ENCODE peak calls at places on chromosomes 11 and 22, in five cellular contexts. S is upper lobe of right lung; K is CD8-positive, alpha-beta T cell; P is PC-9; B is HL-60. A is an unnamed sample.
A peak's percentile ranks its signal among the peaks of the same experiment; 100 is the strongest.

GRCh38 chr11:131938321-131938751 is 567.9 kb downstream of the NTM start:
- DNase-seq in S (peak; percentile 72), K (no peak), B (no peak), P (no peak), A (no peak)

GRCh38 chr22:18147791-18148507 is 2.0 kb upstream of the USP18 start:
- DNase-seq in K (no peak), P (no peak), B (no peak), S (peak; percentile 52), A (no peak)

GRCh38 chr11:60946601-60947265 is 5.2 kb downstream of the SLC15A3 start:
- DNase-seq in S (no peak), K (no peak), B (no peak), P (no peak), A (no peak)

GRCh38 chr11:118917488-118918127 is 8.1 kb downstream of the BCL9L start:
- DNase-seq in B (peak; percentile 83), K (peak; percentile 56), S (no peak), P (peak; percentile 57), A (peak; percentile 84)

GRCh38 chr11:86052697-86053641 is 15.9 kb downstream of the PICALM start:
- DNase-seq in S (no peak), B (no peak), K (no peak), P (no peak), A (no peak)

GRCh38 chr22:35921777-35922176 is 106.8 kb downstream of the RBFOX2 start:
- DNase-seq in S (no peak), P (peak; percentile 77), B (no peak), K (peak; percentile 25), A (peak; percentile 78)

GRCh38 chr22:46432164-46433068 is 96.9 kb downstream of the TRMU start:
- DNase-seq in P (no peak), K (peak; percentile 43), B (peak; percentile 5), S (no peak), A (no peak)

GRCh38 chr11:131838016-131838415 is 467.6 kb downstream of the NTM start:
- DNase-seq in S (no peak), K (no peak), P (no peak), B (no peak), A (no peak)

GRCh38 chr22:42717197-42717967 is 3.3 kb downstream of the A4GALT start:
- DNase-seq in P (peak; percentile 25), K (no peak), B (no peak), S (no peak), A (no peak)

GRCh38 chr11:36431429-36432092 is 78.5 kb downstream of the TRAF6 start:
- DNase-seq in B (no peak), K (no peak), S (no peak), P (peak; percentile 69), A (peak; percentile 88)

GRCh38 chr11:114307524-114308203 is 11.5 kb downstream of the NNMT start:
- DNase-seq in P (no peak), B (no peak), K (no peak), S (peak; percentile 81), A (peak; percentile 94)

GRCh38 chr22:42116848-42117424 is 13.7 kb downstream of the CYP2D6 start:
- DNase-seq in S (peak; percentile 79), P (no peak), K (no peak), B (no peak), A (no peak)

GRCh38 chr22:36053242-36054147 is 24.9 kb upstream of the RBFOX2 start:
- DNase-seq in B (no peak), K (no peak), P (no peak), S (no peak), A (no peak)

GRCh38 chr11:71489311-71490043 is 36.5 kb downstream of the NADSYN1 start:
- DNase-seq in P (no peak), K (no peak), B (no peak), S (no peak), A (no peak)

GRCh38 chr11:77102246-77103210 is at the start of gene OMP:
- DNase-seq in S (peak; percentile 60), B (no peak), K (no peak), P (no peak), A (no peak)

GRCh38 chr22:42500164-42500835 is 19.3 kb downstream of the RRP7A start:
- DNase-seq in S (peak; percentile 93), K (peak; percentile 76), B (peak; percentile 41), P (peak; percentile 84), A (no peak)

GRCh38 chr22:30555282-30556210 is 9.0 kb upstream of the SEC14L6 start:
- DNase-seq in K (no peak), P (no peak), S (no peak), B (no peak), A (no peak)

GRCh38 chr11:34044664-34045485 is 6.7 kb upstream of the CAPRIN1 start:
- DNase-seq in B (no peak), S (peak; percentile 69), K (no peak), P (peak; percentile 86), A (peak; percentile 77)
- H3K4me3 ChIP-seq in B (no peak overlapping the region), S (no peak overlapping the region), K (no peak overlapping the region), P (peak overlapping the region; percentile 49), A (peak overlapping the region; percentile 26)

DNA sequence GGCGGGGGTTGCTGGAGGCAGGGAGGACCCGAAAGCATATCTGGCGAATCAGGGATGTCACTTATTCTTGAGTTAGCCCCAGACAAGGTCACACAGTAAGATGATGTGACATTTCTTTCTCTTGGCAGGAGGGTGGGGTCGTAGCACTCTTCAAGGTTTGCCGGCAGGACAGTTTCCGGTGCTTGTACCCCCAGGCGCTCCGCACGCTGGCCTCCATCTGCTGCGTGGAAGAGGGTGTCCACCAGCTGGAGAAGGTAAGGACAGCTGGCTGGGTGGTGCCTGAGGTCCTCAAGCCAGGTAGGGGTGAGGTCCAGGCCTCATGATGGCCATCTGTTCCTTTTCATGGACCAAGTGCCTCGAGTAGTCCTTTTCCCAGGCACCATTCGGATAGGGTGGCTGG is 86.0 kb downstream of the INSC start:
- DNase-seq in K (no peak), B (no peak), S (no peak), P (no peak), A (no peak)
- TF ChIP-seq CTCF in K (no peak), B (no peak), S (no peak), P (no peak), A (no peak)

GRCh38 chr11:67269401-67270255 is 3.4 kb downstream of the GRK2 start:
- DNase-seq in K (no peak), P (no peak), B (peak; percentile 73), S (peak; percentile 61), A (no peak)
- H3K4me3 ChIP-seq in K (peak overlapping the region; percentile 85), P (no peak overlapping the region), B (peak overlapping the region; percentile 67), S (peak overlapping the region; percentile 93), A (no peak overlapping the region)

DNA sequence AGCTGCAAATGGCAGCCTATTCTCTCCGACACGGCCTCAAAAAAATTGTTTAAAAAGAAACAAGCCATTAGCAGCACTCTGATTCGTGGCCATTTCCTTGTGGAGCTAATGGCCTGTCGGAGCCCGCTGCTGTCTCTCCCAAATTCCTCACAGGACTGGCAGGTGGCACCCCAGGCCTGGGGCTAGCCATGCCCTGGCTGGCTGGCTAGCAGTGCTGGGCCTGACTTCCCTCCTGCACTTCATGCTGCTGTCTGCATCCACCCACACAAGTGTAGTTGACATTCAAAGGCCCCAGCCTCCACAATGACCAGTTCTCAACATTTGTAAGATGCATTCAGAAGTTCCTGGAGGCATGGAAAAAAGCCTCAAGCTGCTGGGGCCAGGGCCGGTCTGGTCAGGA is 61.5 kb downstream of the SMCO4 start:
- DNase-seq in P (no peak), K (no peak), B (no peak), S (no peak), A (no peak)
- TF ChIP-seq CTCF in P (no peak), K (no peak), B (no peak), S (no peak), A (no peak)

DNA sequence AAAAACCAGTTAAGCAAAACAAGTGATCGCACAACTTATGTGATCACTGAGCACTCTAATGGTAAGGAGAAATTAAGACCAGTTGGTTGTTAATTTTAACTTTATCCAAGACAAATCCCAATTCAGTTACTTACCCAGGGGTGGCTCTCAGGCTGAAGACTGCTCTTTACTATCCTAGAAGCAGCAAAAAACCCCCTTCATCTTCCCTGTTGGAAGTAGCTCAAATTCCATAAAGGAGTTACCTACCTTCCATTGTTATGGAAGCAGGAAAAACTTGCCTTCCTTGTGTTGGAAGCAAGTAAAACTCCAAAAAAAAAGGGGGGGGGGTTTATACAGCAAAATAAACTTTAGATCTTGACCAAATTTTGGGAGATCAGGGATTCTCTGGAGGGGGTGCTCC is 5.2 kb upstream of the MRPL16 start:
- DNase-seq in B (no peak), S (no peak), K (no peak), P (no peak), A (no peak)
- H3K4me3 ChIP-seq in B (no peak overlapping the region), S (no peak overlapping the region), K (no peak overlapping the region), P (no peak overlapping the region), A (no peak overlapping the region)

GRCh38 chr11:29527391-29527936 is 489.4 kb downstream of the KCNA4 start:
- DNase-seq in P (peak; percentile 22), S (no peak), K (no peak), B (peak; percentile 98), A (peak; percentile 3)
- TF ChIP-seq CTCF in P (peak; percentile 64), S (peak; percentile 38), K (no peak), B (peak; percentile 81), A (peak; percentile 25)

GRCh38 chr22:37187891-37188761 is at the start of gene C1QTNF6:
- DNase-seq in S (peak; percentile 64), K (no peak), P (peak; percentile 58), B (no peak), A (no peak)

GRCh38 chr22:37186997-37187522 is 987 bp downstream of the C1QTNF6 start:
- DNase-seq in P (peak; percentile 24), K (no peak), S (no peak), B (no peak), A (no peak)

GRCh38 chr22:37187552-37187890 is 526 bp downstream of the C1QTNF6 start:
- DNase-seq in S (no peak), K (no peak), P (no peak), B (no peak), A (no peak)

GRCh38 chr22:37190262-37190780 is 2.3 kb upstream of the C1QTNF6 start:
- DNase-seq in K (no peak), P (peak; percentile 58), B (no peak), S (no peak), A (no peak)

DNA sequence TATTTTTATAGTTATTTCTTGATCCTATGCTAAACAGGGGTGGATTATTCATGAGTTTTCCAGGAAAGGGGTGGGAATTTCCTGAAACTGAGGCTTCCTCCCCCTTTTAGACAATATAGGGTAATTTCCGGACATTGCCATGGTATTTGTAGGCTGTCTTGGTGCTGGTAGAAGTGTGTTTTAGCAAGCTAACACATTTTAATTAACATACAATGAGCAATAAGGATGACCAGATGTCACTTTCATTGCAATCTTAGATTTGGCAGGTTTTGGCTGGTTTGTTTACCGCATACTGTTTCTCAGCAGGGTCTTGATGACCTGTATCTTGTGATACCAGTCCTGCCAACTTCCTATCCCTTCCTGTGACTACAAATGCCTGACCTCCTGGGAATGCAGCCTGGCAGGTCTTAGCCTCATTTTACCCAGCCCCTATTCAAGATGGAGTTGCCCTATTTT is 992 bp upstream of the C1QTNF6 start:
- DNase-seq in P (peak; percentile 79), K (no peak), B (no peak), S (no peak), A (no peak)
- H3K4me3 ChIP-seq in P (peak overlapping the region; percentile 65), K (no peak overlapping the region), B (no peak overlapping the region), S (no peak overlapping the region), A (no peak overlapping the region)

GRCh38 chr22:39649500-39650089 is 79.0 kb downstream of the CACNA1I start:
- DNase-seq in B (no peak), K (no peak), S (no peak), P (no peak), A (no peak)
- TF ChIP-seq CTCF in B (no peak), K (no peak), S (no peak), P (no peak), A (no peak)